ENCODE peak calls at places on chromosomes 5 and 9, in four cellular contexts. A is adrenal gland, I is AG10803, V is H9. D is an unnamed sample.

GRCh38 chr5:72244862-72245371 is 75.1 kb downstream of the MRPS27 start:
- DNase-seq in V (peak), I (peak), A (peak), D (peak)

GRCh38 chr9:133584559-133585476 is 24.4 kb downstream of the FAM163B start:
- DNase-seq in I (no peak), V (peak), A (no peak), D (no peak)

GRCh38 chr5:16712600-16712999 is 95.8 kb upstream of the RETREG1 start:
- DNase-seq in I (peak), A (no peak), V (no peak), D (no peak)

GRCh38 chr5:150358261-150359095 is 981 bp downstream of the TCOF1 start:
- DNase-seq in I (peak), A (no peak), V (no peak), D (no peak)

GRCh38 chr5:91031396-91031741 is 351.7 kb downstream of the ARRDC3 start:
- DNase-seq in I (no peak), V (no peak), A (no peak), D (no peak)

GRCh38 chr9:135100241-135101067 is 13.0 kb downstream of the OLFM1 start:
- DNase-seq in V (no peak), A (no peak), I (no peak), D (no peak)

GRCh38 chr5:181173420-181174342 is 26.3 kb downstream of the OR2V2 start:
- DNase-seq in I (peak), V (peak), A (no peak), D (peak)

GRCh38 chr5:84986688-84987087 is 602.0 kb upstream of the EDIL3 start:
- DNase-seq in A (no peak), V (no peak), I (no peak), D (no peak)

GRCh38 chr5:138180183-138180782 is 1.4 kb downstream of the KIF20A start:
- DNase-seq in A (no peak), V (no peak), I (peak), D (peak)

GRCh38 chr5:138910546-138911185 is 35.5 kb upstream of the LRRTM2 start:
- DNase-seq in V (no peak), A (no peak), I (no peak), D (no peak)

GRCh38 chr5:149129181-149129580 is 12.1 kb upstream of the ABLIM3 start:
- DNase-seq in A (no peak), I (peak), V (no peak), D (peak)

GRCh38 chr5:128494516-128494915 is 43.5 kb downstream of the FBN2 start:
- DNase-seq in I (no peak), V (peak), A (no peak), D (no peak)

GRCh38 chr5:41253109-41253508 is 39.8 kb upstream of the C6 start:
- DNase-seq in A (no peak), I (no peak), V (no peak), D (no peak)

GRCh38 chr5:77318060-77318459 is 107.6 kb downstream of the PDE8B start:
- DNase-seq in I (no peak), V (no peak), A (no peak), D (no peak)

GRCh38 chr5:157606046-157606445 is 30.5 kb upstream of the ADAM19 start:
- DNase-seq in V (no peak), I (peak), A (no peak), D (no peak)

GRCh38 chr5:178206166-178207101 is 2.1 kb downstream of the HNRNPAB start:
- DNase-seq in I (no peak), V (no peak), A (peak), D (peak)

GRCh38 chr5:3195991-3196390 is 399.6 kb upstream of the IRX1 start:
- DNase-seq in A (no peak), I (no peak), V (peak), D (no peak)

GRCh38 chr5:36108758-36109245 is 42.1 kb upstream of the UGT3A2 start:
- DNase-seq in V (no peak), I (peak), A (no peak), D (peak)

GRCh38 chr5:128541385-128541784 is 3.3 kb upstream of the FBN2 start:
- DNase-seq in I (no peak), V (no peak), A (no peak), D (no peak)

GRCh38 chr5:131262953-131263541 is 806 bp upstream of the CDC42SE2 start:
- DNase-seq in V (no peak), A (no peak), I (no peak), D (peak)

GRCh38 chr5:137629646-137630045 is 106.2 kb downstream of the KLHL3 start:
- DNase-seq in V (peak), I (peak), A (no peak), D (peak)

GRCh38 chr9:130219661-130220081 is 45.9 kb upstream of the HMCN2 start:
- DNase-seq in I (no peak), V (no peak), A (no peak), D (no peak)

GRCh38 chr5:8184455-8185063 is 315.6 kb downstream of the MTRR start:
- DNase-seq in V (peak), I (peak), A (peak), D (no peak)

GRCh38 chr9:127185931-127186781 is 63.7 kb upstream of the ANGPTL2 start:
- DNase-seq in I (peak), V (no peak), A (peak), D (peak)

GRCh38 chr9:120579139-120579749 is 723 bp downstream of the CDK5RAP2 start:
- DNase-seq in I (no peak), V (no peak), A (no peak), D (peak)

GRCh38 chr5:10130881-10131280 is 118.8 kb downstream of the ATPSCKMT start:
- DNase-seq in V (no peak), A (peak), I (no peak), D (no peak)

GRCh38 chr5:84028093-84028492 is 307.4 kb upstream of the HAPLN1 start:
- DNase-seq in I (peak), A (no peak), V (no peak), D (no peak)

GRCh38 chr5:135119497-135119896 is 85.5 kb upstream of the PITX1 start:
- DNase-seq in I (no peak), V (no peak), A (no peak), D (no peak)

GRCh38 chr5:180495991-180496741 is 2.0 kb downstream of the CNOT6 start:
- DNase-seq in A (no peak), V (no peak), I (no peak), D (no peak)

GRCh38 chr9:131422241-131422792 is 28.4 kb downstream of the PRRC2B start:
- DNase-seq in A (peak), V (no peak), I (no peak), D (peak)
- TF ChIP-seq CTCF in A (peak), V (peak), I (peak), D (peak)

GRCh38 chr5:62722360-62722759 is 143.7 kb downstream of the LRRC70 start:
- DNase-seq in A (no peak), V (peak), I (no peak), D (no peak)
- TF ChIP-seq CTCF in A (no peak), V (peak), I (no peak), D (peak)

GRCh38 chr9:35568196-35568595 is 36.9 kb upstream of the TESK1 start:
- DNase-seq in V (no peak), A (no peak), I (peak), D (no peak)
- TF ChIP-seq CTCF in V (peak), A (no peak), I (no peak), D (peak)

GRCh38 chr9:2620876-2621677 is 510 bp upstream of the VLDLR start:
- DNase-seq in V (peak), I (peak), A (peak), D (peak)
- TF ChIP-seq CTCF in V (peak), I (peak), A (peak), D (peak)

D was measured in HFFc6.